ENCODE peak calls at places on chromosomes 11 and 22, in seven cellular contexts. N is stimulated activated CD8-positive, alpha-beta memory T cell treated with anti-CD3 and anti-CD28 coated beads, Interleukin-12 subunit alpha, Interleukin-12 subunit beta, amount 100 ng/mL, for 1 hour; O is colonic mucosa; C is cardiac septum; S is ELR; K is IMR-90; E is sciatic nerve. P is an unnamed sample.

GRCh38 chr11:120352405-120352804 is 16.2 kb downstream of the ARHGEF12 start:
- DNase-seq in N (no peak), O (peak), C (no peak), S (no peak), K (no peak), E (no peak), P (no peak)

GRCh38 chr11:119618208-119618909 is 110.6 kb downstream of the NECTIN1 start:
- DNase-seq in N (no peak), O (peak), C (no peak), S (no peak), K (no peak), E (no peak), P (no peak)

GRCh38 chr11:9753031-9753430 is 89.2 kb downstream of the SWAP70 start:
- DNase-seq in N (no peak), O (no peak), C (no peak), S (peak), K (peak), E (no peak), P (peak)

GRCh38 chr11:113240389-113240788 is 74.0 kb upstream of the TTC12 start:
- DNase-seq in N (no peak), O (no peak), C (no peak), S (no peak), K (no peak), E (no peak), P (no peak)

GRCh38 chr11:47467372-47467771 is 18.4 kb upstream of the RAPSN start:
- DNase-seq in N (no peak), O (peak), C (no peak), S (no peak), K (no peak), E (peak), P (no peak)

GRCh38 chr11:48012051-48012391 is 31.7 kb downstream of the PTPRJ start:
- DNase-seq in N (no peak), O (no peak), C (peak), S (no peak), K (no peak), E (no peak), P (no peak)

GRCh38 chr22:35540600-35541253 is at the start of gene RASD2:
- DNase-seq in N (no peak), O (peak), C (no peak), S (peak), K (peak), E (no peak), P (peak)

GRCh38 chr11:134913391-134913790 is 501.3 kb upstream of the B3GAT1 start:
- DNase-seq in N (no peak), O (no peak), C (no peak), S (no peak), K (no peak), E (no peak), P (no peak)

GRCh38 chr11:45238724-45239123 is 47.4 kb downstream of the SYT13 start:
- DNase-seq in N (no peak), O (no peak), C (no peak), S (peak), K (peak), E (no peak), P (peak)

P was measured in amniotic epithelial cell.